ENCODE peak calls at places on chromosomes 11 and 22, in nine cellular contexts. O, B, Q, X, S, P, E, Y and A are unnamed samples.
A peak's percentile ranks its signal among the peaks of the same experiment; 100 is the strongest.

GRCh38 chr11:72430743-72431570 is 3.4 kb downstream of the CLPB start:
- DNase-seq in O (peak; percentile 47), B (no peak), Q (no peak), X (peak; percentile 63), S (peak; percentile 62), P (peak; percentile 77), E (no peak), Y (peak; percentile 73), A (no peak)

GRCh38 chr11:74696932-74697687 is 34.1 kb downstream of the CHRDL2 start:
- DNase-seq in O (peak; percentile 77), B (peak; percentile 76), Q (no peak), X (peak; percentile 91), S (peak; percentile 5), P (peak; percentile 73), E (peak; percentile 83), Y (peak; percentile 98), A (peak; percentile 90)

GRCh38 chr11:44600739-44601416 is 35.4 kb downstream of the CD82 start:
- DNase-seq in O (no peak), B (no peak), Q (no peak), X (no peak), S (no peak), P (peak; percentile 34), E (no peak), Y (peak; percentile 30), A (no peak)

GRCh38 chr11:57905439-57905838 is 118.2 kb upstream of the OR9Q1 start:
- DNase-seq in O (no peak), B (no peak), Q (no peak), X (no peak), S (peak; percentile 56), P (no peak), E (no peak), Y (no peak), A (no peak)

GRCh38 chr22:23090079-23090835 is 19.9 kb downstream of the GNAZ start:
- DNase-seq in O (no peak), B (no peak), Q (no peak), X (no peak), S (no peak), P (no peak), E (no peak), Y (no peak), A (no peak)

GRCh38 chr11:19820100-19820499 is 107.5 kb downstream of the NAV2 start:
- DNase-seq in O (no peak), B (no peak), Q (no peak), X (peak; percentile 81), S (no peak), P (no peak), E (no peak), Y (no peak), A (peak; percentile 67)

GRCh38 chr11:134499990-134500389 is 87.9 kb upstream of the B3GAT1 start:
- DNase-seq in O (peak; percentile 15), B (no peak), Q (no peak), X (no peak), S (no peak), P (no peak), E (no peak), Y (no peak), A (peak; percentile 16)

GRCh38 chr11:3947084-3947483 is 91.6 kb downstream of the STIM1 start:
- DNase-seq in O (no peak), B (peak; percentile 39), Q (no peak), X (peak; percentile 31), S (peak; percentile 72), P (no peak), E (no peak), Y (peak; percentile 84), A (no peak)

GRCh38 chr22:45268167-45268957 is 16.4 kb upstream of the UPK3A start:
- DNase-seq in O (peak; percentile 36), B (no peak), Q (no peak), X (no peak), S (no peak), P (peak; percentile 95), E (no peak), Y (no peak), A (no peak)

GRCh38 chr11:12007769-12008737 is at the start of gene DKK3:
- DNase-seq in O (no peak), B (no peak), Q (no peak), X (no peak), S (no peak), P (peak; percentile 70), E (no peak), Y (peak; percentile 27), A (no peak)
- H3K4me3 ChIP-seq in O (peak within 1 kb of the TSS; percentile 59), B (peak within 1 kb of the TSS; percentile 48), Q (peak within 1 kb of the TSS; percentile 64), X (peak within 1 kb of the TSS; percentile 59), S (peak within 1 kb of the TSS; percentile 27), P (peak within 1 kb of the TSS; percentile 87), E (peak within 1 kb of the TSS; percentile 93), Y (peak within 1 kb of the TSS; percentile 83), A (peak within 1 kb of the TSS; percentile 57)

DNA sequence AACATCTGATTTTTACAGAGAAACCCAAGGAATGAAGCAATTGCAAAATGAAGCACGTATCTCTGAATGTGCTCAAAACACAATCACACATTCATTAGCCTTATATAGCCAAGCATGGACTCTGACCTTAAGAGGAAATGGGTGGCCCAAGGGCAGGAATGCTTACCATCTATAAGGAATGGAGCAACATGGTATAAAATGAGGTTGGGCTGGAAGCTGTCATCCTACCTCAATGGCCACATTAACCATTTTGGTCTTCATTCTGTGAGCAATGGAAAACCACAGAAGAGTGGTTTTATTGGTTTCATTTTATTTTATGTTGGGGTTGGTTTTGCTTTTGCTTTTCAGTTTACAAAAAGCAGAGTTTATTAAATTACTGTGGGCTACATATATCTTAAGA is 11.0 kb upstream of the MS4A13 start:
- DNase-seq in O (no peak), B (no peak), Q (no peak), X (no peak), S (peak; percentile 76), P (no peak), E (no peak), Y (no peak), A (no peak)
- H3K4me3 ChIP-seq in O (no peak overlapping the region), B (no peak overlapping the region), Q (no peak overlapping the region), X (no peak overlapping the region), S (no peak overlapping the region), P (no peak overlapping the region), E (no peak overlapping the region), Y (no peak overlapping the region), A (no peak overlapping the region)

DNA sequence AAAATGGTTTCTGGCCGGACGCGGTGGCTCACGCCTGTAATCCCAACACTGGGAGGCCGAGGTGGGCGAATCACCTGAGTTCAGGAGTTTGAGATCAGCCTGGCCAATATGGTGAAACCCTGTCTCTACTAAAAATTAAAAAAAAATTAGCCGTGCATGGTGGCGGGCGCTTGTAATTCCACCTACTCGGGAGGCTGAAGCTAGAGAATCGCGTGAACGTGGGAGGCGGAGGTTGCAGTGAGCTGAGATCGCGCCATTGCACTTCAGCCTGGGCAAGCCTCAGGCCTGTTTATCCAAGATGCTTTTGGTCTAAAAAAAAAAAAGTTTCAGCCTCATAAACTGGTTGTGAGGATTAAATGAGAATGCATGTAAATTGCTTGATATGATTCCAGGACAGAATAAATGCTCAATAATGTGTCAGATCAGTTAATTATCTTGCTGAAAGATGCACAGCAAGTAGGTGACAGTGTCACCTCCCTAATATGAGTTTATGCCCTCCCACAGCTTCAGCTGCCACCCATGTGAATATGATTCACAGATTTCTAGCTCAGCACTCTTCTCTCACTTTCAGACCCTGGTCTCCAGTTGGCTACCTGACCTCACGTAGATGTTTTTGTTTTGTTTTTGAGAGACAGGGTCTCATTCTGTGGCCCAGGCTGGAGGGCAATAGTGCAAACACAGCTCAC is 1.1 kb upstream of the ALG8 start:
- DNase-seq in O (no peak), B (no peak), Q (no peak), X (no peak), S (no peak), P (no peak), E (no peak), Y (no peak), A (no peak)
- H3K4me3 ChIP-seq in O (peak overlapping the region; percentile 67), B (peak overlapping the region; percentile 54), Q (peak overlapping the region; percentile 57), X (peak overlapping the region; percentile 76), S (no peak overlapping the region), P (peak overlapping the region; percentile 76), E (peak overlapping the region; percentile 85), Y (peak overlapping the region; percentile 81), A (peak overlapping the region; percentile 82)

GRCh38 chr11:61587541-61587941 is 6.7 kb upstream of the SYT7 start:
- DNase-seq in O (peak; percentile 51), B (no peak), Q (no peak), X (peak; percentile 65), S (no peak), P (peak; percentile 90), E (no peak), Y (no peak), A (peak; percentile 79)
- H3K4me3 ChIP-seq in O (peak overlapping the region; percentile 51), B (peak overlapping the region; percentile 49), Q (peak overlapping the region; percentile 35), X (peak overlapping the region; percentile 62), S (peak overlapping the region; percentile 35), P (peak overlapping the region; percentile 68), E (peak overlapping the region; percentile 36), Y (peak overlapping the region; percentile 14), A (peak overlapping the region; percentile 57)

DNA sequence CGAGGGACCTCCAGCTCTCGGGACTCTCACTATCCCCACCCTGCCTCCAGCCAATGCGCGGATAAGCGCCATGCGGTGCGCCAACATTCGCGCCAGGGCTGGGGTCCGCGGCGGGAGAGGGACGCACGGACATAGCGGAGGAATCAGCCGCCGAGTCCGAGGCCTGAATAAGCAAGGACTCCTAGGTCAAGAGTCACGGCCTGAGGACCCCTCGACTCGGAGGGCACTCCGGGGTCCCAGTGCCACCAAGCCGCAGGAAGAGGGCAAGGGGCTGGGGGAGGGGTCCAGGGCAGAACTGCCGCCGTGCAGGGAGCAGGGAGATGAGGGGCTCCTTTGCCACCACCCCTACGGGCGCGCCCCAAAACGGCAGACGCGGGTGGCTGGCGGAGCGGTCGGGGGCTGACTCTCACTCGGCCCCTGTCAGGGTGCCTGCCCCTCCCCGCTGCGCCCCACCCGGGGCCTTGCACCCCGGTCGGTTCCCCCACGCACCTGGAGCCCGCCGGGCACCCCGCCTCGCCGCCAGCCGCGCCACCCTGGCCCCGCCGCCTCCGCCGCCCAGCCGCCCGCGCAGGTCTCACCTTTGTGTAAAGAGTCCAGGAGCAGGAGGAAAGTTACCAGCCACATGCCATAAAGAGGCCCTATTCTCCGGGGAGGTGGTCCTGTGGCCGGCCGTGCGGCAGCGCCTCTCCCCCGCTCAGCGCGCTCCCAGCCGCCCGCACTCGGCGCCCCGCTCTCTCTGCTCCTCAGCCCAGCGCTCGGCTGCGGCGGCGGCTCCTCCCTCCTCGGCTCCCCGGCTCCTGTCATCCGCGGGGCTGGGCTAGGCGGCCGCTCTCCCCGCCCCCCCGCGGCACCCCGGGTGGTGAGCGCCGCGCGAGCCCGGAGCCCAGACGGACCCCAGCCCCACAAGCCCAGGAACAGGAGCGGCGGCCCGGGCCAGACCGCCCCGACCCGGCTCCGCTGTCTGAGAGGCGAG is at the start of gene DSCAML1:
- DNase-seq in O (no peak), B (no peak), Q (no peak), X (no peak), S (no peak), P (peak; percentile 70), E (no peak), Y (no peak), A (no peak)
- H3K4me3 ChIP-seq in O (peak within 1 kb of the TSS; percentile 42), B (peak within 1 kb of the TSS; percentile 21), Q (no peak within 1 kb of the TSS), X (peak within 1 kb of the TSS; percentile 31), S (peak within 1 kb of the TSS; percentile 34), P (peak within 1 kb of the TSS; percentile 71), E (no peak within 1 kb of the TSS), Y (no peak within 1 kb of the TSS), A (peak within 1 kb of the TSS; percentile 25)

GRCh38 chr11:107821199-107821926 is 37.2 kb downstream of the SLC35F2 start:
- DNase-seq in O (no peak), B (no peak), Q (no peak), X (no peak), S (no peak), P (no peak), E (no peak), Y (peak; percentile 49), A (no peak)
- H3K4me3 ChIP-seq in O (no peak overlapping the region), B (no peak overlapping the region), Q (no peak overlapping the region), X (no peak overlapping the region), S (no peak overlapping the region), P (no peak overlapping the region), E (no peak overlapping the region), Y (no peak overlapping the region), A (no peak overlapping the region)